ENCODE peak calls at places on chromosomes 7 and 10, in five cellular contexts. A, G, I, T and F are unnamed samples.
A peak's percentile ranks its signal among the peaks of the same experiment; 100 is the strongest.

GRCh38 chr10:49112851-49113250 is 2.5 kb downstream of the VSTM4 start:
- DNase-seq in A (no peak), G (no peak), I (no peak), T (no peak), F (no peak)

GRCh38 chr10:31268616-31269303 is 50.3 kb upstream of the ZEB1 start:
- DNase-seq in A (no peak), G (no peak), I (no peak), T (no peak), F (no peak)

GRCh38 chr7:37921340-37921805 is 933 bp downstream of the EPDR1 start:
- DNase-seq in A (peak; percentile 62), G (peak; percentile 67), I (no peak), T (no peak), F (no peak)

GRCh38 chr7:151070573-151070960 is 10.0 kb downstream of the FASTK start:
- DNase-seq in A (no peak), G (no peak), I (no peak), T (no peak), F (no peak)

GRCh38 chr7:116540743-116541142 is 15.9 kb downstream of the CAV1 start:
- DNase-seq in A (no peak), G (no peak), I (no peak), T (no peak), F (no peak)

GRCh38 chr7:31747553-31747952 is 60.5 kb downstream of the PPP1R17 start:
- DNase-seq in A (no peak), G (no peak), I (no peak), T (no peak), F (no peak)

GRCh38 chr10:69835875-69836727 is 34.4 kb downstream of the COL13A1 start:
- DNase-seq in A (no peak), G (no peak), I (peak; percentile 42), T (no peak), F (no peak)

GRCh38 chr10:24556746-24557742 is 166.6 kb downstream of the ARHGAP21 start:
- DNase-seq in A (peak; percentile 61), G (no peak), I (peak; percentile 65), T (no peak), F (no peak)

GRCh38 chr7:148803094-148803493 is 81.0 kb downstream of the EZH2 start:
- DNase-seq in A (no peak), G (no peak), I (no peak), T (no peak), F (no peak)

GRCh38 chr7:99196536-99197288 is 11.2 kb downstream of the KPNA7 start:
- DNase-seq in A (no peak), G (no peak), I (no peak), T (no peak), F (no peak)

GRCh38 chr7:7969306-7970112 is 913 bp downstream of the GLCCI1 start:
- DNase-seq in A (peak; percentile 71), G (peak; percentile 63), I (peak; percentile 82), T (peak; percentile 28), F (peak; percentile 62)

GRCh38 chr7:127586346-127586745 is 950 bp upstream of the GCC1 start:
- DNase-seq in A (no peak), G (no peak), I (no peak), T (no peak), F (no peak)

GRCh38 chr7:12212051-12212485 is 974 bp downstream of the TMEM106B start:
- DNase-seq in A (no peak), G (no peak), I (no peak), T (no peak), F (no peak)

GRCh38 chr10:121303273-121303890 is 294.9 kb downstream of the FGFR2 start:
- DNase-seq in A (no peak), G (no peak), I (no peak), T (no peak), F (no peak)

GRCh38 chr7:46969303-46970130 is 612.4 kb downstream of the TNS3 start:
- DNase-seq in A (no peak), G (no peak), I (no peak), T (no peak), F (no peak)

GRCh38 chr7:30143748-30144251 is 9.0 kb downstream of the MTURN start:
- DNase-seq in A (no peak), G (no peak), I (no peak), T (no peak), F (no peak)

GRCh38 chr10:70597856-70598815 is 4.4 kb downstream of the PRF1 start:
- DNase-seq in A (peak; percentile 43), G (no peak), I (no peak), T (no peak), F (no peak)

GRCh38 chr10:128569546-128569945 is 443.3 kb upstream of the MKI67 start:
- DNase-seq in A (no peak), G (no peak), I (no peak), T (no peak), F (no peak)

GRCh38 chr7:148084138-148084537 is 506.4 kb upstream of the C7orf33 start:
- DNase-seq in A (no peak), G (no peak), I (peak; percentile 36), T (no peak), F (no peak)

GRCh38 chr7:156764016-156764669 is 123.6 kb downstream of the RNF32 start:
- DNase-seq in A (peak; percentile 82), G (peak; percentile 63), I (no peak), T (peak; percentile 56), F (no peak)

GRCh38 chr7:19508821-19509220 is 200.0 kb downstream of the POLR1F start:
- DNase-seq in A (no peak), G (no peak), I (no peak), T (no peak), F (no peak)

GRCh38 chr10:117609095-117609821 is 66.7 kb downstream of the EMX2 start:
- DNase-seq in A (no peak), G (peak; percentile 72), I (no peak), T (peak; percentile 23), F (no peak)

GRCh38 chr7:127885843-127886242 is 145.4 kb downstream of the LRRC4 start:
- DNase-seq in A (no peak), G (no peak), I (no peak), T (no peak), F (no peak)

GRCh38 chr10:62693306-62693705 is 111.2 kb upstream of the ADO start:
- DNase-seq in A (no peak), G (no peak), I (no peak), T (no peak), F (no peak)

GRCh38 chr7:6284461-6285360 is 12.3 kb upstream of the CYTH3 start:
- DNase-seq in A (peak; percentile 50), G (no peak), I (no peak), T (no peak), F (no peak)

GRCh38 chr7:133975130-133975529 is 152.0 kb upstream of the LRGUK start:
- DNase-seq in A (no peak), G (no peak), I (no peak), T (no peak), F (no peak)

GRCh38 chr10:117441812-117442443 is 66.7 kb upstream of the PDZD8 start:
- DNase-seq in A (no peak), G (no peak), I (peak; percentile 2), T (no peak), F (no peak)

GRCh38 chr10:95564291-95564690 is 3.1 kb upstream of the SORBS1 start:
- DNase-seq in A (peak; percentile 10), G (no peak), I (no peak), T (no peak), F (no peak)

GRCh38 chr10:75115137-75115536 is 3.7 kb downstream of the SAMD8 start:
- DNase-seq in A (peak; percentile 13), G (no peak), I (no peak), T (no peak), F (no peak)

GRCh38 chr7:102425639-102426267 is 7.6 kb upstream of the ORAI2 start:
- DNase-seq in A (peak; percentile 94), G (peak; percentile 69), I (peak; percentile 94), T (peak; percentile 45), F (peak; percentile 83)

GRCh38 chr7:140475747-140476333 is 3.5 kb downstream of the MKRN1 start:
- DNase-seq in A (peak; percentile 75), G (no peak), I (peak; percentile 68), T (no peak), F (peak; percentile 37)

GRCh38 chr10:4662576-4663161 is 163.3 kb upstream of the AKR1E2 start:
- DNase-seq in A (no peak), G (peak; percentile 67), I (no peak), T (no peak), F (no peak)

GRCh38 chr7:157009170-157009777 is 1.2 kb downstream of the MNX1 start:
- DNase-seq in A (peak; percentile 71), G (no peak), I (no peak), T (no peak), F (no peak)

GRCh38 chr7:91126762-91127161 is 137.5 kb upstream of the FZD1 start:
- DNase-seq in A (no peak), G (no peak), I (no peak), T (no peak), F (no peak)

GRCh38 chr10:11164806-11165590 is 147.3 kb downstream of the CELF2 start:
- DNase-seq in A (peak; percentile 89), G (peak; percentile 74), I (peak; percentile 63), T (peak; percentile 67), F (peak; percentile 59)

GRCh38 chr10:1978593-1978992 is 241.3 kb upstream of the ADARB2 start:
- DNase-seq in A (no peak), G (no peak), I (no peak), T (no peak), F (no peak)

DNA sequence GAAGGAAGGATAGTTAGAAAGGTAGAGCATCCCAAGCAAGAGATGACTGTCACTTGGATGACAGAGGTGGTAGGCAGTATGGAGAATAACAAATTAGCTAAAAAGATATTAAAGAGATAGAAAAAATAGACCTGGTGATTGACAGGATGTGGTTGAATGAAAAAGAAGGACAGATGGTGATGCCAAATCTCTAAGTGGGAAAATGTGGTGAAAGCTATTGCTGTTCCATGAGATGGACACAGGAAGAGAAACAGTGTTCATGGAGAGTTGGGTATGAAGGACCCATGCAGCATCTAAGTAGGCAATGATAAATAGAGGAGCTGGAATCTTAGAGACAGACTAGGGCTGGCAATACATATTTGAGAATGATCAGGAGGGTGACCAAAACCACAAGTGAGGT is 30.7 kb downstream of the FAM13C start:
- DNase-seq in A (no peak), G (no peak), I (no peak), T (no peak), F (no peak)
- H3K27ac ChIP-seq in A (no peak overlapping the region), G (peak overlapping the region; percentile 51), I (no peak overlapping the region), T (no peak overlapping the region), F (no peak overlapping the region)

DNA sequence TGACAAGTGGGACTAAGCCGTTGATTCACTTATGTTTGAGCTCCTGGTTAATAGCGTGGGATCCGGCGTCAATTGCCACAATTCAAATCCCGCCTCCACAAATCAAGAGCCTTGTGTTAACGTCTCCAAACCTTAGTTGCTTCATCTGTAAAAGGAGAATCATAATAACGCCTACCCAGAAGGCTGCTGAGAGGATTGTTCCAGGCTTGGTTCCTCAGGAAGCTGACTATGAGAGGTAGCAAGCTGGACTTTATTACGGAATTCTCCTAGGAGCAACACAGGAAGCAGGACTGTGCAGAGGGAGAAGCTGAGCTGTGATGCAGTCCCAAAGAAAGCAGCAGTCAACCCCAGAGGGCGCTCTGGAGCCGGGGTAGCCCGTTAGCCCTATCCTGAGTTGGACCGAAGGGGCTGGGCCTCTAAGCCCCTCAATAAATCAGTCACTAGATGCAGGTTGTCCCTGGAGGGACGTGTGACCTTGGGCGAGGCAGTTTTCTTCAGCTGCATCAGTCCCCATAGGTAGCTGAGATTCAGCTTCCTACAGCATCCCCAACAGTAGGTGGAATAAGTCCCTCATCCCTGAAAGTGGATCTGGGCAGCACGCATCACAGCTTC is 6.9 kb upstream of the BAG3 start:
- DNase-seq in A (no peak), G (peak; percentile 69), I (no peak), T (no peak), F (no peak)
- TF ChIP-seq CTCF in A (no peak), G (peak; percentile 18), I (peak; percentile 43), T (no peak), F (no peak)

GRCh38 chr7:2554654-2555053 is 670 bp downstream of the BRAT1 start:
- DNase-seq in A (peak; percentile 49), G (no peak), I (peak; percentile 48), T (no peak), F (no peak)
- H3K27ac ChIP-seq in A (peak overlapping the region; percentile 98), G (peak overlapping the region; percentile 99), I (peak overlapping the region; percentile 82), T (peak overlapping the region; percentile 100), F (no peak overlapping the region)

GRCh38 chr10:97067716-97068391 is 117.9 kb downstream of the SLIT1 start:
- DNase-seq in A (no peak), G (no peak), I (no peak), T (no peak), F (no peak)
- TF ChIP-seq CTCF in A (no peak), G (no peak), I (no peak), T (no peak), F (no peak)